ENCODE peak calls at places on chromosome 15, in four cellular contexts. C, M, F and H are unnamed samples.

GRCh38 chr15:24880663-24881062 is 74.1 kb upstream of the SNRPN start:
- DNase-seq in C (no peak), M (no peak), F (no peak), H (no peak)

GRCh38 chr15:85837881-85838280 is 43.2 kb upstream of the KLHL25 start:
- DNase-seq in M (no peak), C (no peak), F (no peak), H (no peak)

GRCh38 chr15:78621810-78622402 is 1.1 kb upstream of the CHRNA3 start:
- DNase-seq in C (no peak), M (no peak), F (no peak), H (no peak)

GRCh38 chr15:79329186-79329611 is 18.3 kb downstream of the TMED3 start:
- DNase-seq in M (no peak), C (no peak), F (no peak), H (no peak)

GRCh38 chr15:82178061-82178460 is 84.5 kb downstream of the EFL1 start:
- DNase-seq in C (no peak), F (no peak), M (no peak), H (no peak)

GRCh38 chr15:98952381-98952803 is 55.2 kb downstream of the PGPEP1L start:
- DNase-seq in F (no peak), M (no peak), C (no peak), H (no peak)

GRCh38 chr15:75200765-75201608 is 695 bp upstream of the C15orf39 start:
- DNase-seq in F (no peak), M (no peak), C (no peak), H (peak)

GRCh38 chr15:64571857-64572291 is 111.5 kb downstream of the ZNF609 start:
- DNase-seq in C (no peak), M (no peak), F (no peak), H (no peak)

GRCh38 chr15:47718474-47719440 is 1.5 kb downstream of the SEMA6D start:
- DNase-seq in F (peak), M (no peak), C (peak), H (no peak)